ENCODE peak calls at places on chromosome 1, in four cellular contexts. One of them, this sample, is unnamed.

GRCh38 chr1:55386456-55386855 is 171.3 kb upstream of the USP24 start:
- DNase-seq in PC-9: no peak
- DNase-seq in body of pancreas: no peak
- DNase-seq in GM23248: no peak
- DNase-seq in this sample: no peak

GRCh38 chr1:205604825-205605544 is 26.8 kb downstream of the ELK4 start:
- DNase-seq in PC-9: no peak
- DNase-seq in body of pancreas: no peak
- DNase-seq in GM23248: no peak
- DNase-seq in this sample: no peak

GRCh38 chr1:215104283-215104682 is 21.7 kb downstream of the KCNK2 start:
- DNase-seq in PC-9: no peak
- DNase-seq in body of pancreas: no peak
- DNase-seq in GM23248: peak; percentile 54
- DNase-seq in this sample: no peak

GRCh38 chr1:171457412-171457811 is 27.9 kb upstream of the PRRC2C start:
- DNase-seq in PC-9: no peak
- DNase-seq in body of pancreas: no peak
- DNase-seq in GM23248: peak; percentile 71
- DNase-seq in this sample: no peak

GRCh38 chr1:240058049-240058448 is 33.6 kb upstream of the FMN2 start:
- DNase-seq in PC-9: no peak
- DNase-seq in body of pancreas: no peak
- DNase-seq in GM23248: no peak
- DNase-seq in this sample: no peak

GRCh38 chr1:112882271-112882744 is 73.7 kb downstream of the SLC16A1 start:
- DNase-seq in PC-9: no peak
- DNase-seq in body of pancreas: no peak
- DNase-seq in GM23248: peak; percentile 65
- DNase-seq in this sample: no peak

GRCh38 chr1:195766709-195767108 is 841.5 kb downstream of the KCNT2 start:
- DNase-seq in PC-9: no peak
- DNase-seq in body of pancreas: no peak
- DNase-seq in GM23248: peak; percentile 73
- DNase-seq in this sample: no peak

GRCh38 chr1:57422271-57423134 is 1.4 kb downstream of the DAB1 start:
- DNase-seq in PC-9: no peak
- DNase-seq in body of pancreas: no peak
- DNase-seq in GM23248: peak; percentile 40
- DNase-seq in this sample: no peak

GRCh38 chr1:19377812-19378718 is 65.9 kb downstream of the SLC66A1 start:
- DNase-seq in PC-9: no peak
- DNase-seq in body of pancreas: no peak
- DNase-seq in GM23248: no peak
- DNase-seq in this sample: no peak

GRCh38 chr1:109659997-109660755 is 4.3 kb downstream of the GSTM4 start:
- DNase-seq in PC-9: no peak
- DNase-seq in body of pancreas: peak; percentile 78
- DNase-seq in GM23248: no peak
- DNase-seq in this sample: no peak

GRCh38 chr1:245168090-245168489 is 13.3 kb downstream of the KIF26B start:
- DNase-seq in PC-9: no peak
- DNase-seq in body of pancreas: peak; percentile 20
- DNase-seq in GM23248: no peak
- DNase-seq in this sample: no peak

GRCh38 chr1:166902279-166902678 is 26.2 kb upstream of the TADA1 start:
- DNase-seq in PC-9: peak; percentile 47
- DNase-seq in body of pancreas: no peak
- DNase-seq in GM23248: peak; percentile 49
- DNase-seq in this sample: no peak

GRCh38 chr1:154599658-154600057 is 8.3 kb downstream of the ADAR start:
- DNase-seq in PC-9: no peak
- DNase-seq in body of pancreas: no peak
- DNase-seq in GM23248: peak; percentile 30
- DNase-seq in this sample: no peak

GRCh38 chr1:15173863-15174614 is 20.5 kb downstream of the TMEM51 start:
- DNase-seq in PC-9: no peak
- DNase-seq in body of pancreas: no peak
- DNase-seq in GM23248: no peak
- DNase-seq in this sample: no peak

GRCh38 chr1:14969006-14969405 is 184.5 kb upstream of the TMEM51 start:
- DNase-seq in PC-9: no peak
- DNase-seq in body of pancreas: no peak
- DNase-seq in GM23248: peak; percentile 67
- DNase-seq in this sample: peak; percentile 90

GRCh38 chr1:35707253-35708178 is 11.2 kb downstream of the C1orf216 start:
- DNase-seq in PC-9: no peak
- DNase-seq in body of pancreas: peak; percentile 66
- DNase-seq in GM23248: peak; percentile 57
- DNase-seq in this sample: peak; percentile 61

GRCh38 chr1:188715566-188715965 is 1762.1 kb downstream of the BRINP3 start:
- DNase-seq in PC-9: no peak
- DNase-seq in body of pancreas: no peak
- DNase-seq in GM23248: no peak
- DNase-seq in this sample: no peak

GRCh38 chr1:86460998-86461397 is 7.7 kb upstream of the CLCA1 start:
- DNase-seq in PC-9: no peak
- DNase-seq in body of pancreas: no peak
- DNase-seq in GM23248: no peak
- DNase-seq in this sample: no peak

GRCh38 chr1:15803380-15803779 is 4.1 kb downstream of the UQCRHL start:
- DNase-seq in PC-9: no peak
- DNase-seq in body of pancreas: peak; percentile 39
- DNase-seq in GM23248: peak; percentile 50
- DNase-seq in this sample: no peak

GRCh38 chr1:156509424-156510035 is 9.0 kb upstream of the MEF2D start:
- DNase-seq in PC-9: peak; percentile 1
- DNase-seq in body of pancreas: no peak
- DNase-seq in GM23248: no peak
- DNase-seq in this sample: no peak

DNA sequence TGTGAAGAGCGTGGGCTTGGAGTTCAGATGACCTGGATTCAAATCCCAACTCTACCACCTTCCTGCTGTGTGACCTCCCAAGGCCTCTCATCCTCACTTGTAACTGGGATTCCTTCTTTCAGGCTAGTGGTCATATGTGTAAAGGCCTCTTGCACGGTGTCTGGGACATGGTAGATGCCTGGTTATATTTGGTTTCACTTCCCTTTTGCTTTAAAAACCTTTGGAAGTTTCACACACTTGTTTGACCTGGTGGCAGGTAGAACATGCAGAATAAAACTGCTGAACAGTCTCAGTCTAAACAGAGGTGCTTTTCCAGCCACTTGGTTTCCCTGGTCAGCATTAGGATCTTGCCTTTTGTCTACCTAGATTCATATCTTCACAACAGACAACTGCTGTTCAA is 37.0 kb upstream of the RCAN3 start:
- DNase-seq in PC-9: no peak
- DNase-seq in body of pancreas: no peak
- DNase-seq in GM23248: no peak
- DNase-seq in this sample: no peak
- H3K36me3 ChIP-seq in PC-9: no peaks in the 10 kb centered on the region
- H3K36me3 ChIP-seq in body of pancreas: no peaks in the 10 kb centered on the region
- H3K36me3 ChIP-seq in GM23248: peaks cover 16% of the 10 kb centered on the region
- H3K36me3 ChIP-seq in this sample: peaks cover 16% of the 10 kb centered on the region

GRCh38 chr1:151985270-151985669 is 8.4 kb downstream of the S100A10 start:
- DNase-seq in PC-9: no peak
- DNase-seq in body of pancreas: no peak
- DNase-seq in GM23248: no peak
- DNase-seq in this sample: no peak
- H3K36me3 ChIP-seq in PC-9: peaks cover 75% of the 10 kb centered on the region
- H3K36me3 ChIP-seq in body of pancreas: no peaks in the 10 kb centered on the region
- H3K36me3 ChIP-seq in GM23248: peaks cover 49% of the 10 kb centered on the region
- H3K36me3 ChIP-seq in this sample: peaks cover 52% of the 10 kb centered on the region

DNA sequence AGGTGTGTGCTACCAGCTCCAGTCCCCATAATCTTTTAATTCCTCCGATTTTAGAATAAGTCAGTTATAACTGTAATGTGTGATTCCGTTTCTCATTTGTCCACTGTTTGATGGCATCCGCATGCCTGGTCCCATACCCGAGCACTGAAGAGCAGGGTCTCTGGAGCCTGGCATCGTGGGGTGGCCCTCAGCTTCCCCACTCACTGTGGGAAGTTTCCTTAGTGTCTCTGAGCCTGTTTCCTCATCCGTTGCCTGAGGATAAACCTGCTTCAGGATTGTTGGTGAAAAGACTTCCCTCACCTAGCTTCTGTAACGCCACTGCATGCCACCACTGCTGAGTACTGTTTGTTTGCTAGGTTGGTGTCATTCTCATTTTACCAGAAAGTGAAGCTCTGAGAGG is 19.5 kb downstream of the PARK7 start:
- DNase-seq in PC-9: no peak
- DNase-seq in body of pancreas: no peak
- DNase-seq in GM23248: no peak
- DNase-seq in this sample: no peak
- H3K36me3 ChIP-seq in PC-9: no peaks in the 10 kb centered on the region
- H3K36me3 ChIP-seq in body of pancreas: no peaks in the 10 kb centered on the region
- H3K36me3 ChIP-seq in GM23248: peaks cover 47% of the 10 kb centered on the region
- H3K36me3 ChIP-seq in this sample: peaks cover 83% of the 10 kb centered on the region

DNA sequence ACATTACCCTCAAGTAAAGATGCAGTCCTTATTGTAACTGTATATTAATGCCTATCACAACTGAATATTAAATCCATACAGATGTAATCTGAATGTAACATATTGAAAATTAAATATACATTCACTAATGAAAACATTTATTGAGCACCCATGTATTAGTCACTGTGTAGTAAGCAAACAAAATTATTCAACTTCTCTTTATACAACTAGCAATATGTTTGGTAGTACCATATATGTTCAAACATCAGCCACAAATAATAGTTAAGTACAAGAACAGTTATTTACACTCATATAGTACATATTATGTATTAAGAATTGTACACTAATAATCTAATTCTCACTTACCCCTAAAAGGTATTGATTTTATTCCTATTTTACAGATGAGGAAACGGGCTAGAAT is 17.9 kb downstream of the KIF14 start:
- DNase-seq in PC-9: no peak
- DNase-seq in body of pancreas: no peak
- DNase-seq in GM23248: no peak
- DNase-seq in this sample: no peak
- H3K36me3 ChIP-seq in PC-9: peaks cover 22% of the 10 kb centered on the region
- H3K36me3 ChIP-seq in body of pancreas: no peaks in the 10 kb centered on the region
- H3K36me3 ChIP-seq in GM23248: peaks cover 16% of the 10 kb centered on the region
- H3K36me3 ChIP-seq in this sample: peaks cover 93% of the 10 kb centered on the region

GRCh38 chr1:203726417-203726867 is 38.5 kb upstream of the LAX1 start:
- DNase-seq in PC-9: no peak
- DNase-seq in body of pancreas: no peak
- DNase-seq in GM23248: no peak
- DNase-seq in this sample: no peak
- H3K36me3 ChIP-seq in PC-9: peaks cover 16% of the 10 kb centered on the region
- H3K36me3 ChIP-seq in body of pancreas: peaks cover 11% of the 10 kb centered on the region
- H3K36me3 ChIP-seq in GM23248: peaks cover 66% of the 10 kb centered on the region
- H3K36me3 ChIP-seq in this sample: peaks cover 84% of the 10 kb centered on the region

GRCh38 chr1:80424249-80424648 is 1376.5 kb upstream of the ADGRL2 start:
- DNase-seq in PC-9: no peak
- DNase-seq in body of pancreas: no peak
- DNase-seq in GM23248: no peak
- DNase-seq in this sample: no peak
- H3K36me3 ChIP-seq in PC-9: no peaks in the 10 kb centered on the region
- H3K36me3 ChIP-seq in body of pancreas: no peaks in the 10 kb centered on the region
- H3K36me3 ChIP-seq in GM23248: no peaks in the 10 kb centered on the region
- H3K36me3 ChIP-seq in this sample: no peaks in the 10 kb centered on the region

This sample was measured in DND-41.